ENCODE peak calls at places on chromosomes 11 and 22, in four cellular contexts. T is foreskin fibroblast, F is astrocyte of the cerebellum, B is lower leg skin. K is an unnamed sample.

GRCh38 chr11:38788591-38788990 is 2190.6 kb upstream of the RAG2 start:
- DNase-seq in T (no peak), F (peak; percentile 3), B (no peak), K (no peak)

GRCh38 chr11:15901790-15902189 is 454.6 kb downstream of the SOX6 start:
- DNase-seq in T (no peak), F (no peak), B (no peak), K (no peak)

GRCh38 chr22:39241632-39242388 is 3.0 kb downstream of the PDGFB start:
- DNase-seq in T (no peak), F (no peak), B (no peak), K (no peak)

GRCh38 chr11:126829716-126830115 is 170.9 kb downstream of the KIRREL3 start:
- DNase-seq in T (no peak), F (no peak), B (no peak), K (no peak)

GRCh38 chr11:127345819-127346459 is 345.4 kb upstream of the KIRREL3 start:
- DNase-seq in T (peak; percentile 4), F (peak; percentile 2), B (no peak), K (peak; percentile 48)

GRCh38 chr11:125451400-125452124 is 44.5 kb downstream of the FEZ1 start:
- DNase-seq in T (no peak), F (no peak), B (peak; percentile 88), K (peak; percentile 91)

GRCh38 chr11:267491-267994 is 10.7 kb upstream of the NLRP6 start:
- DNase-seq in T (no peak), F (no peak), B (peak; percentile 94), K (no peak)

GRCh38 chr11:112361396-112361795 is 100.7 kb upstream of the PLET1 start:
- DNase-seq in T (no peak), F (no peak), B (peak; percentile 31), K (no peak)

GRCh38 chr22:35835267-35835997 is 117.8 kb downstream of the APOL5 start:
- DNase-seq in T (peak; percentile 34), F (no peak), B (no peak), K (no peak)

GRCh38 chr22:44363214-44363979 is 50.6 kb upstream of the SHISAL1 start:
- DNase-seq in T (peak; percentile 91), F (peak; percentile 96), B (peak; percentile 97), K (no peak)

GRCh38 chr11:112977620-112978212 is 16.5 kb downstream of the NCAM1 start:
- DNase-seq in T (peak; percentile 52), F (no peak), B (no peak), K (no peak)

GRCh38 chr11:65059959-65060824 is 1.8 kb upstream of the NAALADL1 start:
- DNase-seq in T (no peak), F (no peak), B (no peak), K (no peak)

GRCh38 chr11:65058419-65059054 is at the start of gene NAALADL1:
- DNase-seq in T (no peak), F (no peak), B (no peak), K (no peak)

GRCh38 chr11:65063532-65063931 is 5.2 kb upstream of the NAALADL1 start:
- DNase-seq in T (no peak), F (no peak), B (no peak), K (no peak)

GRCh38 chr11:65059523-65059922 is 1.2 kb upstream of the NAALADL1 start:
- DNase-seq in T (no peak), F (no peak), B (no peak), K (no peak)

GRCh38 chr11:65060913-65061408 is 2.6 kb upstream of the NAALADL1 start:
- DNase-seq in T (no peak), F (no peak), B (no peak), K (peak; percentile 74)
- TF ChIP-seq CTCF in T (peak; percentile 32), F (peak; percentile 43), B (no peak), K (peak; percentile 73)

GRCh38 chr11:30914143-30914762 is 328.1 kb upstream of the MPPED2 start:
- DNase-seq in T (no peak), F (peak; percentile 27), B (no peak), K (peak; percentile 82)
- TF ChIP-seq CTCF in T (peak; percentile 59), F (peak; percentile 88), B (no peak), K (peak; percentile 90)

DNA sequence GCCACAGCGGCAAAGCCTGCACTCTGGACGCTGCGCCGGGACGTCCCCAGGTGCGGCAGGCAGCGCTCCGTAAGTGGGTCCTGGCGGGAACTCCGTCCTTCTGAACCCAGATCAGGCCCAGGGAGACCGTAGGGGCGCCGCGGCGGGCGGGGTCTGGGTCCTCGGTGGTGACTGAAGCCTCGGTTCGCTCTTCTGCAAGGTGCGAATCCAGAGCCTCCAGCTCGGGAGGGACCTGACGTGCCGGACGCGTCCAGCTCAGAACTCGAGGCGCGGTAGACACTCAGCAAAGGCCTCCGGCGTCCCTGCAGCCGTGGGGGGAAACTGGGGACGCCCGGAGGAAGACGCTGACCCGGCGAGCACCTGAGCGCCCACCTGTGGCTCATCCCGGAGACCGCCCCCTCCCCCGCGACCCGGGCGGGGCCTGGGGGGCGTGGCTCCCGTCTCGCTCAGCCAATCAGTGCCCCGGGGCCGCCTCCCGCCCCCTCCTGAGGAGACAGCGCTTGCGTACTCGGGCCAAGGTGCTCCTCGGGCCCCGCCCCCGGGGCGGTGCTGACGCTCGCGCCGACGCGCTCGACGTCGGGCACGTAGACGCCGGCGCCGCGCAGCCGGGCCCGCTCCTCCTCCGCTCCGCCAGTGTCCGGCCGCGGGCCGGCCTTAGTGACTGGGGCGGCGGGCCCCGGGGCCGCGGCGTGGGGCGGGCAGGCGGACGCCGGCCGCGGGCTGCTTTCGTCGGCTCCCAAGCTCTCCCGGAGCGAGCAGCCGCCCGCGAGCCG is at the start of gene PPFIA1:
- DNase-seq in T (peak; percentile 95), F (peak; percentile 82), B (peak; percentile 98), K (peak; percentile 96)
- TF ChIP-seq CTCF in T (no peak), F (no peak), B (no peak), K (no peak)

GRCh38 chr11:128852327-128853023 is 14.6 kb downstream of the KCNJ1 start:
- DNase-seq in T (no peak), F (no peak), B (no peak), K (no peak)

GRCh38 chr11:128853556-128853955 is 13.5 kb downstream of the KCNJ1 start:
- DNase-seq in T (no peak), F (no peak), B (no peak), K (no peak)

GRCh38 chr11:128845334-128845780 is 21.7 kb downstream of the KCNJ1 start:
- DNase-seq in T (no peak), F (no peak), B (peak; percentile 3), K (no peak)

GRCh38 chr11:128846985-128847384 is 20.1 kb downstream of the KCNJ1 start:
- DNase-seq in T (no peak), F (no peak), B (peak; percentile 59), K (no peak)

GRCh38 chr11:128848815-128849455 is 18.2 kb downstream of the KCNJ1 start:
- DNase-seq in T (no peak), F (no peak), B (no peak), K (peak; percentile 88)
- TF ChIP-seq CTCF in T (peak; percentile 57), F (peak; percentile 61), B (no peak), K (peak; percentile 97)

GRCh38 chr11:72600557-72600956 is 73.7 kb downstream of the PDE2A start:
- DNase-seq in T (no peak), F (no peak), B (no peak), K (no peak)

GRCh38 chr11:72602250-72602904 is 71.8 kb downstream of the PDE2A start:
- DNase-seq in T (no peak), F (no peak), B (no peak), K (no peak)

GRCh38 chr11:72598466-72598865 is 75.8 kb downstream of the PDE2A start:
- DNase-seq in T (no peak), F (no peak), B (no peak), K (no peak)

GRCh38 chr11:72599325-72600117 is 74.7 kb downstream of the PDE2A start:
- DNase-seq in T (no peak), F (no peak), B (no peak), K (peak; percentile 44)

DNA sequence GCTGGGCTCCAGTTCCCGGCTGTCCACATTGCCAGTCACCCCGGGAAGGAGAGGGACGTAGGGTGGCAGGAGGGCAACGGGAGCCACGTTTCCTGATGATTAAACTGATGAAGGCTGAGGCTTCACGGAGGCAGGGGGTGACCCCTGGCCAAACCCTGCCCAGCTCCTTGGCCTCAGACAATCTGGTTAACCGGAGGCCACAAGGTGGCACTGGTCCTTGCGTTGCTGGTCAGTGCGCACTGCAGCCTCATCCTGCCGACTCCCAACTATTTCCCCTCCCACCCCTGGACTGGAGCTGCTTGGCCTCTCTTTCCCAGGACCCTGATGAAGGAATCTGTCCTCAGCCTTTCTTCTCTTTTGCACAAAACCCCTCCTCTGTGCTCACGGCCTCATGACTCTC is 75.3 kb downstream of the PDE2A start:
- DNase-seq in T (peak; percentile 12), F (no peak), B (no peak), K (peak; percentile 77)
- TF ChIP-seq CTCF in T (peak; percentile 51), F (peak; percentile 43), B (no peak), K (peak; percentile 71)

GRCh38 chr11:12411395-12411794 is 34.0 kb downstream of the PARVA start:
- DNase-seq in T (no peak), F (no peak), B (no peak), K (no peak)

GRCh38 chr11:12409621-12410005 is 32.2 kb downstream of the PARVA start:
- DNase-seq in T (peak; percentile 41), F (no peak), B (no peak), K (no peak)

GRCh38 chr11:12411806-12412727 is 34.7 kb downstream of the PARVA start:
- DNase-seq in T (peak; percentile 96), F (peak; percentile 73), B (peak; percentile 90), K (peak; percentile 84)

GRCh38 chr11:12408156-12408770 is 30.9 kb downstream of the PARVA start:
- DNase-seq in T (no peak), F (no peak), B (no peak), K (no peak)

DNA sequence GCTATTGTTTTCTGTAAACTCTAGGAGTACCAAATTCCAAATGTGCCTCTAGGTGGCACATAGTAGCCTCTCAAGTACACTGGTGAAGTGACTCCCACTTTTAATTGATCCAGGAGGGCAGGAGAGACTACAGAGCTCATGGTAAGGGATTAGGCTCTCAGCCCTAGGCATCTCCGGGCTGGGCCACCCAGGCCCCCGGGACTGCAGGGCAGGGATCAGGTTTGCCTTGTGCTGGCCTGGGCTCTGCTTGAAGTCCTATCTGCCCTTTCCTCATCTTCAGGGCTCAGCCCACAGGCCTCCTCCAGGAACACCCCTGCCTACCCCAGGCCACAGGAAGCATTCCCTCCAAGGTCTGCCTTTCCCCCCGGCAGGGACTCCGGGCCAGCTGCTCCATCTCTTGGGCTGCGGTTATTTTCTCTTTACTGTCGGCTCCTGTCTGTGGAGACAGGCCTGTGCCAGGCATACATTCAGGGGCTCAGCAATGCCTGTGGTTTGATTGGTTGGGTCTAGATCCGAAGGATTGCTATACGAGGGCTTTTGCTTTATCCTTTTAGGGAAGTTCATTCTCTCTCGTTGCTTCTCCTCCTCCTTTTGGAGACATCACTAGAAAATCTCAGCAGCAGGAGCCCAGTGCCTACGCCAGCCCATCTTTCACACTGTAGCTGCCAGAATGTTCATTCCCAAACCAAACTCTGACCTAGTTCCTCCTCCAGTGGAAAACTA is 32.8 kb downstream of the PARVA start:
- DNase-seq in T (peak; percentile 45), F (no peak), B (peak; percentile 86), K (peak; percentile 49)
- TF ChIP-seq CTCF in T (peak; percentile 18), F (peak; percentile 34), B (no peak), K (peak; percentile 41)

DNA sequence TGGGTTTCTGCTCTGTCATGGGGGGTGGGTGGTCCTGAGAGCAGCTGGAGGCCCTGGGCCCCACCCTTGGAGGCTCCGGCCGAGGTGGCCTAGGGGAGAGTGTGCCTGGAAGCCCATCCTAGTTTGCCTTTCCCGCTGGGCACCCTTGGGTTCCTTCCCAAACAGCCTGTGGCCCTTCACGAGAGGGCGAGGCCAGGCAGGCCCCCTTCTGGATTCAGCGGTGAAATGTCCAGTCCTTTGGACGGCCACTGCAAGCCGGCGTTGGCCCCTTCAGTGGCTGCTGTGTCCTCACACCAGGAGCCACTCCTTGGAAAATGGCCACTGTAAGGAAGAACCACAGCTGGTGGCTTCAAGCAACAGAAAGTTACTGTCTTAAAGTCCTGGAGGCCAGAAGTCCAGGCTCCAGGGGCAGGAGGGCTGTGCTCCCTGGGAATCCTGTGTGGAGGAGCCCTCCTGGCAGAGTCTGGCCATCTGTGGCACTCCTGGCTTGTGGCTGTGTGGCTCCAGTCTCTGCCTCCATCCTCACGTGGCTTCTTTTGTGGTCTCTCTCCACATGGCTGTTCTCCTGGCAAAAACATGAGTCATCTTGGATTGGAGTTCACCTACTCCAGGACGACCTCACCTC is 854.1 kb downstream of the TBC1D22A start:
- DNase-seq in T (no peak), F (no peak), B (peak; percentile 68), K (peak; percentile 14)
- TF ChIP-seq CTCF in T (no peak), F (no peak), B (no peak), K (no peak)

K was measured in H9.